ENCODE peak calls at places on chromosomes 6 and 20, in ten cellular contexts. Q is psoas muscle, F is GM23338, H is right lobe of liver, W is right atrium auricular region, J is Peyer's patch, V is stomach, I is uterus, R is H1, O is heart right ventricle. Y is an unnamed sample.

GRCh38 chr6:75196051-75196743 is 9.7 kb downstream of the COL12A1 start:
- DNase-seq in Q (no peak), F (no peak), H (no peak), W (no peak), J (no peak), V (no peak), I (no peak), R (no peak), O (no peak), Y (no peak)

GRCh38 chr6:111872521-111873177 is 603 bp downstream of the FYN start:
- DNase-seq in Q (peak; percentile 71), F (no peak), H (peak; percentile 27), W (no peak), J (peak; percentile 59), V (no peak), I (peak; percentile 73), R (no peak), O (no peak), Y (no peak)

GRCh38 chr20:7775072-7775471 is 165.2 kb downstream of the HAO1 start:
- DNase-seq in Q (no peak), F (no peak), H (no peak), W (no peak), J (no peak), V (no peak), I (no peak), R (no peak), O (peak; percentile 4), Y (no peak)

GRCh38 chr6:4693158-4693557 is 83.0 kb upstream of the CDYL start:
- DNase-seq in Q (no peak), F (no peak), H (no peak), W (no peak), J (no peak), V (no peak), I (no peak), R (no peak), O (no peak), Y (no peak)

GRCh38 chr6:110528051-110528929 is 51.9 kb upstream of the SLC22A16 start:
- DNase-seq in Q (no peak), F (peak; percentile 70), H (no peak), W (peak; percentile 66), J (peak; percentile 43), V (peak; percentile 54), I (peak; percentile 27), R (no peak), O (peak; percentile 51), Y (no peak)

GRCh38 chr20:51831891-51832675 is 29.8 kb upstream of the SALL4 start:
- DNase-seq in Q (no peak), F (no peak), H (no peak), W (no peak), J (no peak), V (no peak), I (no peak), R (no peak), O (no peak), Y (no peak)

GRCh38 chr6:81937296-81937937 is 184.9 kb upstream of the TENT5A start:
- DNase-seq in Q (no peak), F (no peak), H (no peak), W (no peak), J (no peak), V (no peak), I (no peak), R (no peak), O (no peak), Y (no peak)

GRCh38 chr6:31307669-31308049 is 35.8 kb upstream of the HLA-C start:
- DNase-seq in Q (no peak), F (no peak), H (no peak), W (no peak), J (no peak), V (no peak), I (no peak), R (no peak), O (no peak), Y (no peak)

GRCh38 chr20:8912731-8913130 is 156.2 kb upstream of the PLCB4 start:
- DNase-seq in Q (no peak), F (no peak), H (no peak), W (no peak), J (no peak), V (no peak), I (no peak), R (no peak), O (no peak), Y (no peak)

GRCh38 chr20:57372581-57373350 is 18.4 kb upstream of the RBM38 start:
- DNase-seq in Q (no peak), F (no peak), H (no peak), W (no peak), J (no peak), V (no peak), I (no peak), R (no peak), O (no peak), Y (peak; percentile 76)

GRCh38 chr20:57375652-57376230 is 15.5 kb upstream of the RBM38 start:
- DNase-seq in Q (no peak), F (no peak), H (no peak), W (no peak), J (no peak), V (no peak), I (no peak), R (no peak), O (no peak), Y (peak; percentile 65)

GRCh38 chr20:57372157-57372556 is 19.0 kb upstream of the RBM38 start:
- DNase-seq in Q (no peak), F (no peak), H (no peak), W (no peak), J (no peak), V (no peak), I (no peak), R (no peak), O (no peak), Y (peak; percentile 71)

GRCh38 chr20:57374931-57375651 is 16.1 kb upstream of the RBM38 start:
- DNase-seq in Q (peak; percentile 62), F (no peak), H (no peak), W (no peak), J (no peak), V (no peak), I (no peak), R (no peak), O (no peak), Y (peak; percentile 77)

GRCh38 chr20:57374343-57374930 is 16.8 kb upstream of the RBM38 start:
- DNase-seq in Q (no peak), F (peak; percentile 30), H (no peak), W (no peak), J (no peak), V (no peak), I (no peak), R (no peak), O (no peak), Y (peak; percentile 54)
- H3K36me3 ChIP-seq in Q (peaks cover 100% of the 10 kb centered on the region), F (peaks cover 45% of the 10 kb centered on the region), H (no peaks in the 10 kb centered on the region), W (peaks cover 96% of the 10 kb centered on the region), J (peaks cover 90% of the 10 kb centered on the region), V (peaks cover 79% of the 10 kb centered on the region), I (no peaks in the 10 kb centered on the region), R (peaks cover 72% of the 10 kb centered on the region), O (peaks cover 4% of the 10 kb centered on the region), Y (peaks cover 95% of the 10 kb centered on the region)

GRCh38 chr6:38603492-38603891 is 36.2 kb downstream of the BTBD9 start:
- DNase-seq in Q (no peak), F (no peak), H (no peak), W (no peak), J (no peak), V (no peak), I (no peak), R (no peak), O (no peak), Y (no peak)

GRCh38 chr6:38599261-38599660 is 40.5 kb downstream of the BTBD9 start:
- DNase-seq in Q (no peak), F (no peak), H (no peak), W (no peak), J (no peak), V (no peak), I (no peak), R (no peak), O (no peak), Y (no peak)

GRCh38 chr6:38604700-38605099 is 35.0 kb downstream of the BTBD9 start:
- DNase-seq in Q (no peak), F (no peak), H (no peak), W (no peak), J (no peak), V (no peak), I (no peak), R (no peak), O (no peak), Y (no peak)

GRCh38 chr6:38603966-38604365 is 35.8 kb downstream of the BTBD9 start:
- DNase-seq in Q (no peak), F (no peak), H (no peak), W (no peak), J (no peak), V (no peak), I (no peak), R (no peak), O (no peak), Y (no peak)

GRCh38 chr6:38599966-38600550 is 39.7 kb downstream of the BTBD9 start:
- DNase-seq in Q (no peak), F (no peak), H (no peak), W (no peak), J (no peak), V (no peak), I (no peak), R (no peak), O (peak; percentile 11), Y (no peak)
- TF ChIP-seq CTCF in Q (no peak), F (no peak), H (no peak), W (no peak), J (no peak), V (no peak), I (no peak), R (no peak), O (no peak), Y (no peak)

GRCh38 chr6:156455847-156456246 is 321.3 kb upstream of the ARID1B start:
- DNase-seq in Q (no peak), F (no peak), H (no peak), W (no peak), J (no peak), V (no peak), I (no peak), R (no peak), O (no peak), Y (no peak)

GRCh38 chr6:156464100-156464878 is 312.9 kb upstream of the ARID1B start:
- DNase-seq in Q (no peak), F (no peak), H (no peak), W (no peak), J (no peak), V (no peak), I (no peak), R (no peak), O (no peak), Y (no peak)

DNA sequence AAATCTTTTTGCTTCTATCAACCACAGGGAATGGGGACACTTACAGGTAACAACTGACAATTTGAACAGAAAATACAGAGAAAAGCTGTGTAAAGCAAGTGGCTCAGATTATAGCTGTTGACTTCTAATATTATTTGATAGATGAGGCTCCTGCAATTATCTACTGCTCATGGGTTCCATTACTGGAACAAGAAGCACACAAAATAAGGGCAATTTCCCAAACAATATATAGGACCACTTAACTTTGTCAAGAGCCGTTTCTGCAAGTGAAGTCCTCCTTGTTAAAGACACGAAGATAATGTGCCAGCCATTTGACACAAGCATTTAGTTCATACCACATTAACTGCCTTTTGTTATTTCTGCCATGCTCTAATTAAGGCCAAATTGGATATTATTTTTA is 315.5 kb upstream of the ARID1B start:
- DNase-seq in Q (no peak), F (no peak), H (no peak), W (no peak), J (no peak), V (no peak), I (no peak), R (no peak), O (no peak), Y (no peak)
- H3K4me3 ChIP-seq in Q (no peak overlapping the region), F (no peak overlapping the region), H (no peak overlapping the region), W (no peak overlapping the region), J (no peak overlapping the region), V (no peak overlapping the region), I (no peak overlapping the region), R (no peak overlapping the region), O (no peak overlapping the region), Y (no peak overlapping the region)

GRCh38 chr6:22026160-22026678 is 270.6 kb downstream of the PRL start:
- DNase-seq in Q (no peak), F (no peak), H (no peak), W (no peak), J (no peak), V (no peak), I (no peak), R (no peak), O (no peak), Y (no peak)
- H3K36me3 ChIP-seq in Q (no peaks in the 10 kb centered on the region), F (peaks cover 3% of the 10 kb centered on the region), H (no peaks in the 10 kb centered on the region), W (no peaks in the 10 kb centered on the region), J (no peaks in the 10 kb centered on the region), V (no peaks in the 10 kb centered on the region), I (no peaks in the 10 kb centered on the region), R (peaks cover 20% of the 10 kb centered on the region), O (no peaks in the 10 kb centered on the region), Y (no peaks in the 10 kb centered on the region)

Y was measured in RWPE2.